ENCODE peak calls at places on chromosomes 16 and 17, in four cellular contexts. D is GM23338, S is fibroblast of lung, G is endothelial cell of umbilical vein. V is an unnamed sample. For H3K36me3, the result is how much of the 10 kb centered on the place peaks cover.

GRCh38 chr16:46833465-46833810 is 2.5 kb upstream of the C16orf87 start:
- DNase-seq in S (no peak), G (no peak), D (no peak), V (no peak)

GRCh38 chr17:82458885-82459424 is 414 bp downstream of the NARF start:
- DNase-seq in S (no peak), G (peak), D (peak), V (no peak)

GRCh38 chr16:55842369-55843104 is 9.6 kb upstream of the CES1 start:
- DNase-seq in D (peak), G (peak), S (peak), V (peak)

GRCh38 chr16:6682142-6682811 is 650.4 kb upstream of the RBFOX1 start:
- DNase-seq in D (peak), G (no peak), S (no peak), V (no peak)

GRCh38 chr16:87549627-87550509 is 52.4 kb upstream of the JPH3 start:
- DNase-seq in D (no peak), S (no peak), G (no peak), V (no peak)

GRCh38 chr16:4477966-4478365 is 1.8 kb downstream of the HMOX2 start:
- DNase-seq in D (peak), G (peak), S (peak), V (peak)

GRCh38 chr17:9902116-9902515 is 3.0 kb downstream of the RCVRN start:
- DNase-seq in S (no peak), G (no peak), D (no peak), V (no peak)

GRCh38 chr17:63316100-63316499 is 130.0 kb downstream of the CYB561 start:
- DNase-seq in S (no peak), G (no peak), D (no peak), V (no peak)

GRCh38 chr17:55549140-55549539 is 37.9 kb upstream of the SMIM36 start:
- DNase-seq in D (peak), G (no peak), S (no peak), V (peak)

GRCh38 chr16:57620316-57621231 is 7.9 kb upstream of the ADGRG1 start:
- DNase-seq in D (peak), G (no peak), S (no peak), V (peak)

GRCh38 chr16:86872126-86872525 is 293.8 kb downstream of the FOXL1 start:
- DNase-seq in G (no peak), D (no peak), S (no peak), V (no peak)

GRCh38 chr17:77002103-77003045 is 134.2 kb downstream of the MGAT5B start:
- DNase-seq in G (no peak), S (peak), D (peak), V (peak)

GRCh38 chr17:47172698-47173565 is 16.2 kb downstream of the CDC27 start:
- DNase-seq in D (no peak), G (no peak), S (no peak), V (no peak)

GRCh38 chr17:39175695-39176093 is 9.7 kb upstream of the ARL5C start:
- DNase-seq in S (no peak), D (no peak), G (no peak), V (peak)

GRCh38 chr16:54927125-54928015 is 3.3 kb upstream of the IRX5 start:
- DNase-seq in S (no peak), D (no peak), G (no peak), V (no peak)

GRCh38 chr16:50297301-50298074 is 31.1 kb downstream of the ADCY7 start:
- DNase-seq in G (no peak), D (no peak), S (no peak), V (no peak)

GRCh38 chr16:84357191-84357651 is 11.1 kb upstream of the ATP2C2 start:
- DNase-seq in G (no peak), D (no peak), S (peak), V (peak)

GRCh38 chr17:48503747-48504146 is 27.1 kb downstream of the HOXB1 start:
- DNase-seq in D (no peak), S (no peak), G (no peak), V (no peak)

GRCh38 chr17:14373587-14374259 is 72.8 kb downstream of the HS3ST3B1 start:
- DNase-seq in D (no peak), G (no peak), S (peak), V (peak)

GRCh38 chr17:31390748-31391495 is 553 bp upstream of the RAB11FIP4 start:
- DNase-seq in S (no peak), D (peak), G (no peak), V (no peak)

GRCh38 chr16:88673685-88674398 is 11.0 kb upstream of the MVD start:
- DNase-seq in S (no peak), D (no peak), G (no peak), V (no peak)

GRCh38 chr16:15618392-15618791 is 24.6 kb downstream of the MARF1 start:
- DNase-seq in D (no peak), S (peak), G (no peak), V (peak)

DNA sequence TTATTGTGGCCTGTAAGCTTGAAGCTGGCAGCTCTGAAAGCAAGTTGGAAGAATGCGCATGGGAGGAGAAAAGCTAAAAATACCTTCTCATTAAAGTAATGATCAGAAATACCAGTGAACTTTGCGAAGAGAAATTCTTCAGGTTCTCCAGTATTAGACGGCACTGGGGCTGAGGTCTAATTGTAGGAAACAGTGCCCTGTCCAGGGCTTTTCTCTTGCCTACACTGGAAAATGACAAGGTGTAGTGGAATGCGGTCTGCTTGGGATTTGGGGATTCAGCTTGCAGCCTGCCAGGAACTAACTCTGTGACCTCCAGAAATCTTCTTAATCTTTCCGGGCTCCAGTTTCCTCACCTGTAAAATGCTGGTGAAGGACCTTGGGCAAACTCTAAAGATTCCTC is 53.3 kb upstream of the KCNJ16 start:
- DNase-seq in S (no peak), D (peak), G (peak), V (no peak)
- H3K4me3 ChIP-seq in S (no peak), D (no peak), G (no peak), V (no peak)

GRCh38 chr16:3087243-3087791 is 11.8 kb downstream of the ZSCAN10 start:
- DNase-seq in D (peak), S (no peak), G (peak), V (no peak)
- TF ChIP-seq CTCF in D (peak), S (peak), G (peak), V (no peak)

DNA sequence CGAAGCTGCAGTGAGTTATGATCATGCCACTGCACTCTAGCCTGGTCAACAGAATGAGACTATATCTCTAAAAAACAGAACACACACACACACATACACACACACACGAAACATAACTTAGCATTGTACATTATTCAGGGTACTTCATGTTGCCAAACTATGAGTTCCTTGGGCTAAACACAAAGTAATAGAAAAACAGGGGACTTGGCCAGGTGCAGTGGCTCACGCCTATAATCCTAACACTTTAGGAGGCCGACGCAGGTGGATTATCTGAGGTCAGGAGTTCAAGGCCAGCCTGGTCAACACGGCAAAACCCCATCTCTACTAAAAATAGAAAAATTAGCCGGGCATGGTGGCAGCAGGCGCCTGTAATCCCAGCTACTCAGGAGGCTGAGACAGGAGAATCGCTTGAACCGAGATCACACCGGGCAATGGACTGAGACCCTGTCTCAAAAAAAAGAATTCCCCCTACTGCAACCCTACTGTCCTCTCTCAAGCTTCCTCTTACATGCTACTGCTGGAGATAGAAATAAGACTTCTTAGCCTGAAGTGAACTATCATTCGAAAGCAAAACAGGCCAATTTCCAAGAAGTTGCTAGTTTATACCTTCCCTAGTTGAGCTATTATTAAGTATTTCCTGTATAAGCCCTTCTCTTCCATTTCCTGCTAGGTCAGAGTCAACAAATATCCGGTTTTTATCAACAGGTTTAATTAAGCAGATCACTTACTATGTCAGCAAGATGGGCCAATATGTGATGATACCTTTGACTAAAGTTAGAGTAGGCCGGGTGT is 7.2 kb downstream of the LSM12 start:
- DNase-seq in D (no peak), S (no peak), G (no peak), V (no peak)
- H3K36me3 ChIP-seq in D (half or more), S (under half), G (under half), V (under half)

DNA sequence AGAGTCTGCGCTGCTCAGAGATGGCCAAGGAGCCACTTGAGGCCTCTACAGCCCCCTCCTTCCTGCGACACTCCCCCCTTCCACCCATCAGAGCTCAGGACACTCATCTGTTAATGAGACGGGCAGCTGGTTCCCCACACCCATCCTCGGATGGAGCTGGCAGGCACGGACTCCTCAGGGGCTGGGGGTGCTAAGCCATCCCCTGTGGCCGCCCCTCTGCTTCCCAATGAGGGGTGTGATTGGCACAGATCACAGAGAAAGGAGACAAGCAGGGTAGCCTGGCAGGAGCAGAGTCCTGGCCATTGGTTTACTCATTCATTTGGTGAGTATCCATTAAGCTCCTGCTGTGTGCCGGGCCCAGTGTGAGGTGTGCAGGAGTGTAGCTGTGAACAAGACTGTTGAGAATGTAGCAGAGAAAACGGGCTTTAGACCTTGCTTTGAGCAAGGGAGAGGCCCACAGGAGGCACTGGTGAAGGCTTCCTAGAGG is 12.6 kb upstream of the CRHR1 start:
- DNase-seq in S (no peak), D (peak), G (no peak), V (no peak)
- H3K4me3 ChIP-seq in S (no peak), D (peak), G (no peak), V (no peak)

GRCh38 chr16:64380751-64381150 is 741.1 kb downstream of the CDH11 start:
- DNase-seq in S (no peak), G (no peak), D (no peak), V (no peak)
- TF ChIP-seq CTCF in S (no peak), G (no peak), D (no peak), V (no peak)

V was measured in bronchial epithelial cell.